ENCODE peak calls at places on chromosomes 7 and 10, in five cellular contexts. V is AG04450, T is Peyer's patch, W is IMR-90, L is cardiac fibroblast. K is an unnamed sample.

GRCh38 chr7:18290865-18291264 is 204.7 kb upstream of the HDAC9 start:
- DNase-seq in V (no peak), T (no peak), W (no peak), L (no peak), K (no peak)

GRCh38 chr10:154348-154747 is 19.1 kb downstream of the ZMYND11 start:
- DNase-seq in V (no peak), T (no peak), W (peak; percentile 79), L (peak; percentile 72), K (no peak)

GRCh38 chr7:105797652-105798051 is 78.7 kb downstream of the ATXN7L1 start:
- DNase-seq in V (no peak), T (no peak), W (no peak), L (no peak), K (no peak)

GRCh38 chr10:35639021-35639521 is 3.0 kb downstream of the FZD8 start:
- DNase-seq in V (no peak), T (no peak), W (no peak), L (no peak), K (no peak)

GRCh38 chr10:116721048-116721897 is 21.1 kb downstream of the HSPA12A start:
- DNase-seq in V (no peak), T (no peak), W (no peak), L (no peak), K (no peak)

GRCh38 chr7:142468871-142469652 is 211.2 kb upstream of the PRSS58 start:
- DNase-seq in V (no peak), T (no peak), W (no peak), L (no peak), K (no peak)

GRCh38 chr10:130686680-130687300 is 550.6 kb downstream of the GLRX3 start:
- DNase-seq in V (no peak), T (no peak), W (no peak), L (no peak), K (no peak)

GRCh38 chr7:105648561-105649401 is 67.5 kb upstream of the EFCAB10 start:
- DNase-seq in V (no peak), T (no peak), W (no peak), L (peak; percentile 9), K (no peak)

GRCh38 chr7:150927157-150927953 is 50.8 kb downstream of the KCNH2 start:
- DNase-seq in V (no peak), T (peak; percentile 13), W (no peak), L (no peak), K (no peak)

GRCh38 chr7:119223930-119224329 is 999.4 kb downstream of the ANKRD7 start:
- DNase-seq in V (no peak), T (no peak), W (no peak), L (no peak), K (no peak)

GRCh38 chr7:5283421-5284303 is 919 bp downstream of the SLC29A4 start:
- DNase-seq in V (no peak), T (no peak), W (no peak), L (no peak), K (no peak)

GRCh38 chr10:91149550-91149949 is 70.9 kb upstream of the PCGF5 start:
- DNase-seq in V (no peak), T (no peak), W (no peak), L (no peak), K (no peak)

GRCh38 chr10:72712136-72712535 is 20.2 kb downstream of the MCU start:
- DNase-seq in V (no peak), T (no peak), W (peak; percentile 61), L (no peak), K (no peak)

GRCh38 chr7:97104719-97105129 is 12.8 kb upstream of the SDHAF3 start:
- DNase-seq in V (peak; percentile 32), T (peak; percentile 84), W (peak; percentile 60), L (peak; percentile 81), K (no peak)

GRCh38 chr10:34031410-34031809 is 696.9 kb upstream of the NRP1 start:
- DNase-seq in V (no peak), T (no peak), W (peak; percentile 76), L (peak; percentile 77), K (no peak)

GRCh38 chr7:142636751-142637150 is 112.5 kb upstream of the PRSS1 start:
- DNase-seq in V (no peak), T (no peak), W (no peak), L (no peak), K (no peak)

GRCh38 chr10:3099291-3100092 is 32.1 kb downstream of the PFKP start:
- DNase-seq in V (peak; percentile 46), T (no peak), W (peak; percentile 85), L (peak; percentile 87), K (peak; percentile 91)

GRCh38 chr10:4174197-4174596 is 389.2 kb upstream of the KLF6 start:
- DNase-seq in V (no peak), T (no peak), W (no peak), L (peak; percentile 8), K (no peak)

GRCh38 chr10:35211390-35211789 is 84.7 kb downstream of the CREM start:
- DNase-seq in V (no peak), T (no peak), W (no peak), L (no peak), K (no peak)

GRCh38 chr10:111072232-111072631 is 4.6 kb upstream of the ADRA2A start:
- DNase-seq in V (no peak), T (no peak), W (no peak), L (peak; percentile 2), K (no peak)

GRCh38 chr10:118045842-118046490 is 775 bp downstream of the RAB11FIP2 start:
- DNase-seq in V (no peak), T (no peak), W (peak; percentile 29), L (peak; percentile 56), K (no peak)

GRCh38 chr10:126902157-126902556 is 3.1 kb upstream of the DOCK1 start:
- DNase-seq in V (peak; percentile 26), T (no peak), W (peak; percentile 69), L (peak; percentile 85), K (peak; percentile 61)

GRCh38 chr10:28586176-28586575 is 53.3 kb downstream of the WAC start:
- DNase-seq in V (no peak), T (no peak), W (no peak), L (no peak), K (peak; percentile 54)

GRCh38 chr10:28585076-28585475 is 52.2 kb downstream of the WAC start:
- DNase-seq in V (no peak), T (no peak), W (no peak), L (no peak), K (no peak)

GRCh38 chr10:28587270-28587969 is 54.5 kb downstream of the WAC start:
- DNase-seq in V (peak; percentile 10), T (no peak), W (peak; percentile 58), L (peak; percentile 49), K (no peak)

GRCh38 chr10:28592953-28593352 is 60.0 kb downstream of the WAC start:
- DNase-seq in V (peak; percentile 29), T (no peak), W (peak; percentile 88), L (peak; percentile 80), K (no peak)

GRCh38 chr10:28587970-28588290 is 55.0 kb downstream of the WAC start:
- DNase-seq in V (peak; percentile 24), T (no peak), W (peak; percentile 75), L (peak; percentile 55), K (peak; percentile 32)
- TF ChIP-seq CTCF in V (peak; percentile 20), T (no peak), W (peak; percentile 34), L (no peak), K (peak; percentile 17)

GRCh38 chr7:13920053-13920697 is 69.3 kb downstream of the ETV1 start:
- DNase-seq in V (peak; percentile 100), T (no peak), W (peak; percentile 100), L (peak; percentile 99), K (peak; percentile 100)
- H3K4me3 ChIP-seq in V (peak overlapping the region; percentile 27), T (no peak overlapping the region), W (no peak overlapping the region), L (no peak overlapping the region), K (no peak overlapping the region)

DNA sequence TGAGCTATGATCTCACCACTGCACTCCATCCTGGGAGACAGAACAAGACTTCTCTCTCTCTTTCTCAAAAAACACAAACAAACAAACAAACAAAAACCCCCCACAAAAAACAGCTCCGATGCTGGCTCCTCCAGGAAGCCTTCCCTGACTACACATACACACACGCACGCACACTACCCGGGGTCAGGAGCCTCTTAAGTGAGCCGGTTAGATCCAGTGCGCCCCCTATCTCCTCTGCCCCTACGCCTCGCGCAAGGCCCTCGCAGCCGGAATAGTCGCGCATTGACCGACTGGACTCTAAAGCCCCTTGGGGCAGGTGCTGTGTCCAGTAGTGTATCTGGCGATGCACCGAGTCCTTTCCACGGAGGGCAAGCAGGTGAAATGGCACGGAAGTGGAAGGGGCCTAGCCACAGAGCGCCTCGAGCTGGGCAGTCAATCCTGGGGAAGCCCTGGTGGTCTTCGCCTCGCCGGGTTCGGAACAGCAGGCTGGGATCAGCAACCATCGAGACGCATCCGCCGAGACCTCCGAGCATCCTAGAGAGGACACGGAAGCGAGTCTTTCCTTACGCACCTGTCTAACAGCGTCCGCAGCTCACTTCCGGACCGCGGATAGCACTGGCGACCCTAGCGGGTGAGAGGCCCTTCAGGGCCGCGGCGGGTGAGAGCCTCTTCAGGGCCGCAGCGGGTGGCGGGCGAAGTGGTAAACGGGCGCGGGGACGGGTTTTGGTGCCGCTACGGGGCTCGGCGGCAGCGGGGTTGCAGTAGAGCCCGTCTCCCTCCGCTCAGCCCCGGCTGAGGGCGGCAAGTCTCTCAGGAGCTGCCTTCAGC is at the start of gene ZSCAN25:
- DNase-seq in V (peak; percentile 86), T (peak; percentile 86), W (peak; percentile 92), L (peak; percentile 95), K (peak; percentile 86)
- TF ChIP-seq CTCF in V (peak; percentile 52), T (no peak), W (peak; percentile 52), L (peak; percentile 31), K (peak; percentile 68)

DNA sequence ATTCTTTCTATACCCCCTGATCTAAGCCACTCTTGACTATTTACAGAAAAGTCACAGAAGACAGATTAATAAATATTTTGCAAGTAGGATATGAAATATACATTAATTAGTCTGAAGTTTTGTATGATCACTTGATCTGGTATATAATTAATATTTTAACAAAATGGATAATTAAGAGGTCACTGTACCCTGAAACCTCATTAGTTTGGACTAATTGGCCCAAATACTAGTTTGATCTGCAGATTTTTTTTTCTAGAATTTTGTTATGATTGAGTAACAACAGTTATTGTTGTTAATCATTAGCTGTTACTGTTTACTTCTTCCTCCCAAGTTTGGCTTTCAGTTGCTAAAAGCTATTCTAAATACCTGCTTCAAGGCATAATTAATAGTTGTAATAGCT is 2.7 kb downstream of the NHLRC2 start:
- DNase-seq in V (no peak), T (no peak), W (no peak), L (no peak), K (no peak)
- H3K4me3 ChIP-seq in V (no peak overlapping the region), T (no peak overlapping the region), W (no peak overlapping the region), L (no peak overlapping the region), K (no peak overlapping the region)

DNA sequence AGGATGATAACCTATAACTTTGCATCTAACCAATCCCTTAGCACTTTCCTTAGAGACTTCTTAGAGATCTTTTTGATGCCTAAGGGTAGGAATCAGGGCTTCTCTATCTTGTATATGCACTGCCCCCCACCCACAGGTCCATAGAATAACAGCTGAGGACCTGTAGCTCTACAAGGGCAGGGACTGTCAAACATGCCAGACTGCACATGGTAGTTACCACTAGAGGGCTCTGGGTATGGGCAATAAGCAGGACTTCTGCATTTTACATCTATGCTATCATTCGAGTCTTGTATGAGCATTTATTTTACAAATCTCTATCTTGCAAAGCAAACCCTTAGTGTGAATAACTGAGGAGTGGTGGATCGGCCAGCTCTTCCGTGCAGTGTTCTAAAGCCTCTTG is 219.1 kb downstream of the WDR11 start:
- DNase-seq in V (no peak), T (no peak), W (no peak), L (no peak), K (no peak)
- TF ChIP-seq CTCF in V (no peak), T (peak; percentile 18), W (no peak), L (no peak), K (peak; percentile 53)

GRCh38 chr10:78649429-78649828 is 419.3 kb upstream of the ZMIZ1 start:
- DNase-seq in V (no peak), T (no peak), W (no peak), L (no peak), K (no peak)
- H3K4me3 ChIP-seq in V (no peak overlapping the region), T (no peak overlapping the region), W (no peak overlapping the region), L (no peak overlapping the region), K (no peak overlapping the region)

K was measured in retinal pigment epithelial cell.